ENCODE peak calls at places on chromosomes 1 and 21, in six cellular contexts. G is tibial artery, I is WTC11, C is nephron progenitor cell, A is Caco-2, V is left ventricle myocardium inferior. J is an unnamed sample.

GRCh38 chr1:23423415-23424170 is 955 bp downstream of the TCEA3 start:
- DNase-seq in G (no peak), I (peak; percentile 51), C (peak; percentile 63), A (peak; percentile 75), V (no peak), J (peak; percentile 44)

GRCh38 chr1:109392788-109393580 is 4.7 kb downstream of the SORT1 start:
- DNase-seq in G (peak; percentile 62), I (no peak), C (peak; percentile 27), A (peak; percentile 52), V (peak; percentile 74), J (no peak)

GRCh38 chr1:220219136-220219442 is 53.2 kb downstream of the RAB3GAP2 start:
- DNase-seq in G (no peak), I (no peak), C (no peak), A (no peak), V (no peak), J (no peak)

GRCh38 chr1:32249831-32250525 is 1.1 kb upstream of the LCK start:
- DNase-seq in G (no peak), I (no peak), C (peak; percentile 22), A (no peak), V (peak; percentile 31), J (no peak)

GRCh38 chr21:39664586-39664985 is 51.8 kb downstream of the B3GALT5 start:
- DNase-seq in G (no peak), I (no peak), C (no peak), A (no peak), V (no peak), J (no peak)

GRCh38 chr21:46063734-46064680 is 33.9 kb upstream of the COL6A2 start:
- DNase-seq in G (no peak), I (no peak), C (no peak), A (no peak), V (no peak), J (no peak)

GRCh38 chr1:204325944-204326343 is 33.8 kb downstream of the PLEKHA6 start:
- DNase-seq in G (no peak), I (no peak), C (no peak), A (no peak), V (no peak), J (no peak)

GRCh38 chr1:41862411-41863221 is 56.1 kb downstream of the HIVEP3 start:
- DNase-seq in G (no peak), I (no peak), C (no peak), A (no peak), V (no peak), J (peak; percentile 43)

GRCh38 chr1:98045211-98046030 is 124.6 kb upstream of the DPYD start:
- DNase-seq in G (no peak), I (no peak), C (peak; percentile 48), A (no peak), V (no peak), J (peak; percentile 25)

GRCh38 chr1:159889821-159890252 is 10.1 kb downstream of the CFAP45 start:
- DNase-seq in G (peak; percentile 29), I (no peak), C (no peak), A (no peak), V (no peak), J (no peak)

GRCh38 chr1:86502721-86503430 is 34.1 kb downstream of the CLCA1 start:
- DNase-seq in G (no peak), I (peak; percentile 68), C (peak; percentile 11), A (peak; percentile 72), V (no peak), J (no peak)

GRCh38 chr1:207414606-207415108 is 39.5 kb upstream of the CR2 start:
- DNase-seq in G (no peak), I (no peak), C (no peak), A (no peak), V (no peak), J (no peak)

DNA sequence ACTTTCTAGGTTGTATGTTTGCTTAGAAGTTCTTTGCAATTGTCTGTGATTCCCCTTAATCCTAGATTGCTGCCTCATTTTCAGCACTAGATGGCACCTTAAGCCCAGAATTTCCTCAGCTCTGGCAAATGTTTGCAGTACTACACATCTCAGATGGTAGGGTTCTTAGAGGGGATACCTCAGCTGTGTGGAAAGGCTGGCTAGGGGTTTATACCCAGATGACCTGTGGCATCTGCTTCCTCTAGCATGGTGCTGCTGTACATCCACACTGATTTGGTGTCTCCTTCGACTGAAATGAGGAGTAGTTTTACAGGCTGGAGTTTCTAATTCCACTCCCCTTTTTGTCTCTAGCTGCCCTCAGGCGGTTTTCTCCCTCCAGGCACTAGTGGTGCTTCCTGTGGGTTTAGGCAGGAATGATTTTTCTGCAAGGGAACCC is 23.5 kb downstream of the ASB17 start:
- DNase-seq in G (no peak), I (peak; percentile 25), C (peak; percentile 15), A (peak; percentile 53), V (no peak), J (peak; percentile 23)
- TF ChIP-seq CTCF in G (no peak), I (peak; percentile 30), C (peak; percentile 44), A (peak; percentile 37), V (no peak), J (peak; percentile 33)

GRCh38 chr1:150161747-150162581 is 12.2 kb downstream of the PLEKHO1 start:
- DNase-seq in G (no peak), I (no peak), C (no peak), A (no peak), V (no peak), J (no peak)
- TF ChIP-seq CTCF in G (no peak), I (no peak), C (no peak), A (no peak), V (no peak), J (no peak)

GRCh38 chr1:21732664-21733063 is 50.3 kb downstream of the USP48 start:
- DNase-seq in G (no peak), I (no peak), C (no peak), A (no peak), V (no peak), J (no peak)
- TF ChIP-seq CTCF in G (no peak), I (no peak), C (no peak), A (no peak), V (no peak), J (no peak)

GRCh38 chr1:61754545-61754944 is 12.3 kb downstream of the PATJ start:
- DNase-seq in G (no peak), I (no peak), C (no peak), A (no peak), V (no peak), J (no peak)
- TF ChIP-seq CTCF in G (no peak), I (no peak), C (no peak), A (no peak), V (no peak), J (no peak)

J was measured in glutamatergic neuron.